ENCODE peak calls at places on chromosomes 2 and 18, in ten cellular contexts. Y is tibial nerve, C is H1, R is ovary, D is body of pancreas, Z is NB4, X is heart left ventricle, N is A549, A is IMR-90, F is adrenal gland. W is an unnamed sample.

GRCh38 chr2:11990576-11990975 is 244.1 kb downstream of the LPIN1 start:
- DNase-seq in Y (no peak), C (no peak), R (no peak), D (no peak), Z (peak), X (no peak), N (no peak), A (no peak), F (no peak), W (no peak)

GRCh38 chr2:44833123-44834069 is 108.1 kb upstream of the SIX3 start:
- DNase-seq in Y (no peak), C (no peak), R (no peak), D (no peak), Z (no peak), X (no peak), N (no peak), A (peak), F (no peak), W (no peak)

GRCh38 chr2:96637385-96638143 is 548 bp downstream of the KANSL3 start:
- DNase-seq in Y (peak), C (peak), R (peak), D (peak), Z (peak), X (peak), N (peak), A (peak), F (peak), W (peak)

GRCh38 chr18:10705786-10706185 is 180.0 kb downstream of the NAPG start:
- DNase-seq in Y (no peak), C (no peak), R (no peak), D (no peak), Z (no peak), X (no peak), N (no peak), A (no peak), F (no peak), W (no peak)

GRCh38 chr2:64108842-64109241 is 35.4 kb downstream of the PELI1 start:
- DNase-seq in Y (no peak), C (no peak), R (no peak), D (no peak), Z (no peak), X (no peak), N (no peak), A (no peak), F (no peak), W (no peak)

GRCh38 chr2:44450806-44451205 is 89.1 kb downstream of the CAMKMT start:
- DNase-seq in Y (no peak), C (no peak), R (no peak), D (no peak), Z (no peak), X (no peak), N (no peak), A (no peak), F (no peak), W (no peak)

GRCh38 chr18:77059294-77059916 is 73.2 kb downstream of the MBP start:
- DNase-seq in Y (no peak), C (no peak), R (no peak), D (peak), Z (peak), X (no peak), N (peak), A (peak), F (no peak), W (peak)

GRCh38 chr2:36771671-36772070 is 75.2 kb downstream of the VIT start:
- DNase-seq in Y (no peak), C (no peak), R (no peak), D (no peak), Z (no peak), X (no peak), N (no peak), A (no peak), F (no peak), W (no peak)

GRCh38 chr18:1627494-1627893 is 722.8 kb downstream of the ADCYAP1 start:
- DNase-seq in Y (no peak), C (no peak), R (no peak), D (no peak), Z (no peak), X (no peak), N (no peak), A (no peak), F (no peak), W (no peak)

GRCh38 chr18:72544092-72544886 is at the start of gene CBLN2:
- DNase-seq in Y (no peak), C (no peak), R (no peak), D (peak), Z (peak), X (no peak), N (peak), A (peak), F (peak), W (no peak)

GRCh38 chr2:102147935-102148334 is 5.4 kb downstream of the IL1R1 start:
- DNase-seq in Y (no peak), C (no peak), R (no peak), D (no peak), Z (peak), X (no peak), N (no peak), A (peak), F (no peak), W (no peak)

GRCh38 chr18:33269223-33269622 is 171.3 kb downstream of the CCDC178 start:
- DNase-seq in Y (no peak), C (no peak), R (no peak), D (no peak), Z (no peak), X (no peak), N (no peak), A (no peak), F (no peak), W (no peak)

GRCh38 chr18:75429975-75430374 is 2.5 kb upstream of the SMIM21 start:
- DNase-seq in Y (no peak), C (no peak), R (no peak), D (no peak), Z (no peak), X (no peak), N (no peak), A (no peak), F (no peak), W (no peak)

GRCh38 chr2:102190425-102191107 is 3.7 kb downstream of the IL1RL2 start:
- DNase-seq in Y (no peak), C (no peak), R (no peak), D (peak), Z (no peak), X (no peak), N (no peak), A (no peak), F (no peak), W (no peak)

GRCh38 chr2:64035067-64035942 is 16.1 kb upstream of the VPS54 start:
- DNase-seq in Y (no peak), C (no peak), R (no peak), D (no peak), Z (no peak), X (no peak), N (no peak), A (peak), F (no peak), W (no peak)

GRCh38 chr2:21607568-21607967 is 483.8 kb downstream of the TDRD15 start:
- DNase-seq in Y (no peak), C (no peak), R (no peak), D (no peak), Z (no peak), X (no peak), N (no peak), A (no peak), F (no peak), W (no peak)

GRCh38 chr2:129888896-129889295 is 90.6 kb upstream of the RAB6C start:
- DNase-seq in Y (no peak), C (no peak), R (no peak), D (no peak), Z (no peak), X (no peak), N (no peak), A (peak), F (no peak), W (peak)

GRCh38 chr2:28608061-28608828 is 112.4 kb downstream of the PLB1 start:
- DNase-seq in Y (no peak), C (no peak), R (no peak), D (no peak), Z (no peak), X (peak), N (no peak), A (no peak), F (no peak), W (no peak)
- TF ChIP-seq POLR2A in Y (no peak), C (no peak), R (no peak), D (no peak), Z (no peak), X (no peak), N (no peak), A (no peak), F (no peak), W (no peak)

GRCh38 chr2:172048996-172049503 is 36.3 kb upstream of the DLX1 start:
- DNase-seq in Y (no peak), C (no peak), R (no peak), D (no peak), Z (no peak), X (no peak), N (no peak), A (no peak), F (no peak), W (no peak)

GRCh38 chr2:172046080-172046678 is 39.1 kb upstream of the DLX1 start:
- DNase-seq in Y (no peak), C (no peak), R (no peak), D (no peak), Z (no peak), X (no peak), N (no peak), A (no peak), F (no peak), W (no peak)

GRCh38 chr2:172047486-172048194 is 37.7 kb upstream of the DLX1 start:
- DNase-seq in Y (no peak), C (no peak), R (no peak), D (no peak), Z (no peak), X (no peak), N (no peak), A (no peak), F (no peak), W (no peak)

GRCh38 chr2:172048195-172048995 is 36.9 kb upstream of the DLX1 start:
- DNase-seq in Y (no peak), C (no peak), R (no peak), D (no peak), Z (no peak), X (no peak), N (no peak), A (no peak), F (no peak), W (no peak)

DNA sequence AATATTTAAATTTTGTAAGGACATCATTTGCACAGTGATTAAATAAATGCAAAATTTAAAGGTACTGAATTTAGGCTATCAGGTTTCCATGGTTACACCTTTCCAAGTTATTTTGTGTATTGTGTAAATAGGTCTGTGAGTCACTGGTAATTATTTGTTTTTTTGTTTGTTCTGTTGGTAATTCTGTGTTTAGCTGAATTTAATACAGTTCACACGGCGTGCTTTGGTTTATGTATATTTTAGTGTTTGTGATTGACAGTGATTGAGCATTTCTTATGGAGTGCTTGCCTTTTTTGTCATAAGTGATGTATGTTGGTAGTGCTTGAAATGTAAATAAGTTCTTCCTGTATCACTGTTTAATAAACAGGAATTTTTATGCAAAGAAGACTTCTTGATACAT is 38.4 kb upstream of the DLX1 start:
- DNase-seq in Y (no peak), C (no peak), R (no peak), D (no peak), Z (no peak), X (no peak), N (no peak), A (no peak), F (no peak), W (no peak)
- H3K4me3 ChIP-seq in Y (no peak), C (no peak), R (no peak), D (no peak), Z (no peak), X (no peak), N (no peak), A (no peak), F (no peak), W (no peak)

DNA sequence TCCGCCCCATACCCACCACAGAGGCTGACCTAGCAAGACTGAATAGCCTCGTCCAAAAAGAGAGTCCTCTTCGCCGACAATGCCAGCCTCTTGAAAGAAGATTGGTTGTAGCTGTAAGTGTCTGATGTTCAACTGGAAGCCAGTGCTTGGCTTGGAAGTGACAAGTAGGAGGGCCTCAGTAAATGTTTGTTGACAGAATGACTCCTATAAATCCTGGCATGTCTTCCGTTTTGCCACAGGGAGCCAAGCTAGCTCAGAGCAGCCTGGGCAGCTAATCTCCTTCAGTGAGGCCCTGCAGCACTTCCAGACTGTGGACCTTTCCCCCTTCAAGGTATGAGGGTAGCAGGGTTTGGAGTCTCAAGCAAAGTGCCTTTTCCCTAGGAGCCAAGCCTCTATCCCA is 14.9 kb downstream of the ELMOD3 start:
- DNase-seq in Y (no peak), C (no peak), R (no peak), D (no peak), Z (no peak), X (no peak), N (no peak), A (no peak), F (no peak), W (no peak)
- TF ChIP-seq POLR2A in Y (no peak), C (no peak), R (no peak), D (no peak), Z (no peak), X (no peak), N (no peak), A (no peak), F (no peak), W (no peak)

GRCh38 chr2:162242586-162243304 is 500 bp downstream of the FAP start:
- DNase-seq in Y (no peak), C (no peak), R (no peak), D (no peak), Z (no peak), X (no peak), N (no peak), A (peak), F (no peak), W (no peak)

GRCh38 chr2:162245051-162245450 is 1.8 kb upstream of the FAP start:
- DNase-seq in Y (no peak), C (no peak), R (no peak), D (no peak), Z (no peak), X (no peak), N (no peak), A (no peak), F (no peak), W (no peak)

GRCh38 chr2:162244559-162245031 is 1.4 kb upstream of the FAP start:
- DNase-seq in Y (no peak), C (no peak), R (no peak), D (peak), Z (no peak), X (peak), N (no peak), A (peak), F (no peak), W (peak)

GRCh38 chr2:162243305-162243693 is at the start of gene FAP:
- DNase-seq in Y (no peak), C (no peak), R (no peak), D (no peak), Z (no peak), X (peak), N (no peak), A (peak), F (no peak), W (peak)

GRCh38 chr2:162245737-162246136 is 2.5 kb upstream of the FAP start:
- DNase-seq in Y (no peak), C (no peak), R (no peak), D (no peak), Z (no peak), X (no peak), N (no peak), A (peak), F (no peak), W (no peak)
- H3K4me3 ChIP-seq in Y (no peak), C (no peak), R (no peak), D (no peak), Z (no peak), X (no peak), N (no peak), A (no peak), F (no peak), W (no peak)

GRCh38 chr18:8608795-8609673 is at the start of gene RAB12:
- DNase-seq in Y (peak), C (peak), R (peak), D (peak), Z (peak), X (peak), N (peak), A (peak), F (peak), W (peak)
- TF ChIP-seq POLR2A in Y (peak), C (peak), R (peak), D (peak), Z (peak), X (no peak), N (peak), A (peak), F (peak), W (no peak)

GRCh38 chr18:69705987-69706386 is 241.7 kb downstream of the CD226 start:
- DNase-seq in Y (no peak), C (peak), R (no peak), D (no peak), Z (no peak), X (no peak), N (no peak), A (no peak), F (no peak), W (no peak)

GRCh38 chr18:69703461-69703860 is 244.2 kb downstream of the CD226 start:
- DNase-seq in Y (no peak), C (no peak), R (no peak), D (no peak), Z (no peak), X (no peak), N (no peak), A (no peak), F (no peak), W (no peak)

DNA sequence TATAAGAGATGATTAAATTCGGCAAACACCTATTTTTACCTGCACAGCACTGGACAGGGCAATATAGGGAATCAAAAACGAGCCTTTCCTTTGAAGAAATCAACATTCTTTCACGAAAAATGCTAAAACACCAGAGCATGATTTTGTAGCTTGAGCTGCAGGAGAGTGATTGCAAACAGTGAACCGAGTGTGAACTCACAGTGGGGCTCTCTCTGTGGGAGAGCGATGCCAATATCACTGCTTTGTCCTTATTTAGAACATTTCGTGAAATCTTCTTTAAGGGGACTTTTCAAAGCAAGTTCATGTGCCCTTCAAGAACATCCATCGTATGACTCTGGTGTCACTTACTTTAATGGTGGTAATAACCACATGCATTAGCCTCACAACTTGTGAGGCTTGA is 238.8 kb downstream of the CD226 start:
- DNase-seq in Y (no peak), C (no peak), R (no peak), D (no peak), Z (no peak), X (no peak), N (no peak), A (no peak), F (no peak), W (no peak)
- H3K4me3 ChIP-seq in Y (no peak), C (no peak), R (no peak), D (no peak), Z (no peak), X (no peak), N (no peak), A (no peak), F (no peak), W (no peak)

GRCh38 chr2:85134255-85135065 is 1.3 kb downstream of the TCF7L1 start:
- DNase-seq in Y (no peak), C (no peak), R (peak), D (peak), Z (peak), X (peak), N (no peak), A (peak), F (peak), W (peak)

GRCh38 chr2:85131116-85131515 is 2.1 kb upstream of the TCF7L1 start:
- DNase-seq in Y (no peak), C (no peak), R (no peak), D (no peak), Z (peak), X (no peak), N (no peak), A (peak), F (no peak), W (no peak)

GRCh38 chr2:85132392-85132791 is 800 bp upstream of the TCF7L1 start:
- DNase-seq in Y (no peak), C (no peak), R (peak), D (peak), Z (no peak), X (no peak), N (no peak), A (peak), F (no peak), W (no peak)

GRCh38 chr2:85133751-85134254 is 611 bp downstream of the TCF7L1 start:
- DNase-seq in Y (no peak), C (no peak), R (peak), D (peak), Z (peak), X (peak), N (peak), A (peak), F (peak), W (peak)

DNA sequence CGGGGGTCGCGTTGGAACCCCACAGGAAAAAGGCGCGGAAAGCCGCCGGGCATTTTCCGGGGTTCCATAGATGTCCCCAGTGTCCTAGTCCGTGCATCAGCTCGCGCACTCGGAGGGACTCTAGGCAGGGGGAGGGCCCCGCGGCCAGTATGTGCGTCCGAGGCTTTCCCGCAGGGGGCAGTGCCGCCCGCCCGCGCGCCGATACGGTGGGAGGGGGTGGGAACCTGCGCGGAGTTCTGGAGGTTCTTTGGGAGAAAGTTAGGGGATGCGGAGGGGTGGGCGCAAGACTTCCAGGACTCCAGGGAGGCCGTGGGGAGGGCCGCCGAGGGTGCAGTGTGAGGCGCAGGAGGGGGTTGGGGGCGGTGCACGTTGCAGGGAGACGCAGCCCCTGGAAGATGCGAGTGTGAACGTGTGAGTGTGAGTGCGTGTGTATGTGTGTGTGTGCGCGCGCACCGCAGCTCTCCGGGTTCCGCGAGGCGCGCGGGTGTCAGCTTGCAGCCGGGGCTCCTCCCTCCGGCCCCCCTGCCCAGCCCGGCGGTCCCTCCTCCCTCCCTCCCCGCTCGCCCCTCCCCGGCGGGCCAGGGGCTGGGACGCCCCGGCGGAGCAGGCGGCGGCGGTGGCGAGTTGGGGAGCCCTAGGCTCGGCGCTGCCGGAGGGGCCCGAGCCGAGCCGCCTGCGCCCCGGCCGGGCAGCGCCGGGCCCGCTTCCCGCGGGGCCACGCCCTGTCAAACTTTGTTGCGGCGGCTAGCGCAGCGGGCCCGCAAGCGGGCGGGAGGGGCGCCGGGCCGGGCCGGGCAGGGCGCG is at the start of gene TCF7L1:
- DNase-seq in Y (peak), C (peak), R (peak), D (peak), Z (peak), X (peak), N (peak), A (peak), F (peak), W (peak)
- TF ChIP-seq POLR2A in Y (peak), C (peak), R (peak), D (no peak), Z (no peak), X (no peak), N (peak), A (peak), F (no peak), W (no peak)

W was measured in lower leg skin.